ENCODE peak calls at places on chromosomes 16 and 17, in seven cellular contexts. One of them, this sample, is unnamed.

GRCh38 chr16:726438-727290 is at the start of the genes CCDC78 and HAGHL:
- DNase-seq in MM.1S: peak
- DNase-seq in caudate nucleus: peak
- DNase-seq in neuronal stem cell: no peak
- DNase-seq in tibial nerve: no peak
- DNase-seq in ovary: peak
- DNase-seq in K562: peak
- DNase-seq in this sample: peak

GRCh38 chr17:41737680-41738023 is 3.2 kb upstream of the HAP1 start:
- DNase-seq in neuronal stem cell: no peak
- DNase-seq in MM.1S: no peak
- DNase-seq in tibial nerve: no peak
- DNase-seq in caudate nucleus: no peak
- DNase-seq in K562: peak
- DNase-seq in ovary: no peak
- DNase-seq in this sample: no peak

GRCh38 chr16:86293897-86294296 is 216.4 kb upstream of the FOXF1 start:
- DNase-seq in MM.1S: no peak
- DNase-seq in caudate nucleus: no peak
- DNase-seq in neuronal stem cell: no peak
- DNase-seq in tibial nerve: no peak
- DNase-seq in K562: no peak
- DNase-seq in ovary: no peak
- DNase-seq in this sample: no peak

GRCh38 chr17:21295036-21295952 is 10.8 kb downstream of the MAP2K3 start:
- DNase-seq in ovary: no peak
- DNase-seq in tibial nerve: no peak
- DNase-seq in caudate nucleus: no peak
- DNase-seq in K562: no peak
- DNase-seq in MM.1S: no peak
- DNase-seq in neuronal stem cell: no peak
- DNase-seq in this sample: no peak

GRCh38 chr17:39737761-39738567 is at the start of gene GRB7:
- DNase-seq in tibial nerve: no peak
- DNase-seq in ovary: no peak
- DNase-seq in K562: peak
- DNase-seq in MM.1S: peak
- DNase-seq in neuronal stem cell: no peak
- DNase-seq in caudate nucleus: no peak
- DNase-seq in this sample: peak

GRCh38 chr16:85350973-85351372 is 238.7 kb upstream of the CIBAR2 start:
- DNase-seq in ovary: peak
- DNase-seq in tibial nerve: peak
- DNase-seq in caudate nucleus: peak
- DNase-seq in MM.1S: no peak
- DNase-seq in neuronal stem cell: no peak
- DNase-seq in K562: no peak
- DNase-seq in this sample: peak

GRCh38 chr16:86074651-86075487 is 175.9 kb downstream of the IRF8 start:
- DNase-seq in ovary: no peak
- DNase-seq in K562: no peak
- DNase-seq in tibial nerve: no peak
- DNase-seq in neuronal stem cell: peak
- DNase-seq in caudate nucleus: no peak
- DNase-seq in MM.1S: no peak
- DNase-seq in this sample: no peak

GRCh38 chr16:86789621-86790051 is 211.3 kb downstream of the FOXL1 start:
- DNase-seq in caudate nucleus: no peak
- DNase-seq in neuronal stem cell: peak
- DNase-seq in K562: no peak
- DNase-seq in tibial nerve: no peak
- DNase-seq in ovary: no peak
- DNase-seq in MM.1S: no peak
- DNase-seq in this sample: no peak

GRCh38 chr16:88351521-88352101 is 31.1 kb upstream of the ZNF469 start:
- DNase-seq in tibial nerve: no peak
- DNase-seq in K562: no peak
- DNase-seq in caudate nucleus: no peak
- DNase-seq in MM.1S: no peak
- DNase-seq in neuronal stem cell: no peak
- DNase-seq in ovary: no peak
- DNase-seq in this sample: peak

GRCh38 chr17:57605734-57606105 is 139.4 kb downstream of the CCDC182 start:
- DNase-seq in caudate nucleus: no peak
- DNase-seq in tibial nerve: no peak
- DNase-seq in K562: no peak
- DNase-seq in MM.1S: no peak
- DNase-seq in ovary: no peak
- DNase-seq in neuronal stem cell: no peak
- DNase-seq in this sample: no peak

GRCh38 chr17:57603978-57604377 is 141.1 kb downstream of the CCDC182 start:
- DNase-seq in MM.1S: peak
- DNase-seq in K562: no peak
- DNase-seq in tibial nerve: no peak
- DNase-seq in ovary: no peak
- DNase-seq in neuronal stem cell: no peak
- DNase-seq in caudate nucleus: no peak
- DNase-seq in this sample: peak

GRCh38 chr17:57606111-57606875 is 138.8 kb downstream of the CCDC182 start:
- DNase-seq in caudate nucleus: no peak
- DNase-seq in MM.1S: peak
- DNase-seq in tibial nerve: no peak
- DNase-seq in ovary: no peak
- DNase-seq in neuronal stem cell: no peak
- DNase-seq in K562: no peak
- DNase-seq in this sample: no peak

GRCh38 chr17:57603541-57603940 is 141.6 kb downstream of the CCDC182 start:
- DNase-seq in K562: no peak
- DNase-seq in tibial nerve: no peak
- DNase-seq in MM.1S: peak
- DNase-seq in ovary: no peak
- DNase-seq in neuronal stem cell: no peak
- DNase-seq in caudate nucleus: no peak
- DNase-seq in this sample: no peak

DNA sequence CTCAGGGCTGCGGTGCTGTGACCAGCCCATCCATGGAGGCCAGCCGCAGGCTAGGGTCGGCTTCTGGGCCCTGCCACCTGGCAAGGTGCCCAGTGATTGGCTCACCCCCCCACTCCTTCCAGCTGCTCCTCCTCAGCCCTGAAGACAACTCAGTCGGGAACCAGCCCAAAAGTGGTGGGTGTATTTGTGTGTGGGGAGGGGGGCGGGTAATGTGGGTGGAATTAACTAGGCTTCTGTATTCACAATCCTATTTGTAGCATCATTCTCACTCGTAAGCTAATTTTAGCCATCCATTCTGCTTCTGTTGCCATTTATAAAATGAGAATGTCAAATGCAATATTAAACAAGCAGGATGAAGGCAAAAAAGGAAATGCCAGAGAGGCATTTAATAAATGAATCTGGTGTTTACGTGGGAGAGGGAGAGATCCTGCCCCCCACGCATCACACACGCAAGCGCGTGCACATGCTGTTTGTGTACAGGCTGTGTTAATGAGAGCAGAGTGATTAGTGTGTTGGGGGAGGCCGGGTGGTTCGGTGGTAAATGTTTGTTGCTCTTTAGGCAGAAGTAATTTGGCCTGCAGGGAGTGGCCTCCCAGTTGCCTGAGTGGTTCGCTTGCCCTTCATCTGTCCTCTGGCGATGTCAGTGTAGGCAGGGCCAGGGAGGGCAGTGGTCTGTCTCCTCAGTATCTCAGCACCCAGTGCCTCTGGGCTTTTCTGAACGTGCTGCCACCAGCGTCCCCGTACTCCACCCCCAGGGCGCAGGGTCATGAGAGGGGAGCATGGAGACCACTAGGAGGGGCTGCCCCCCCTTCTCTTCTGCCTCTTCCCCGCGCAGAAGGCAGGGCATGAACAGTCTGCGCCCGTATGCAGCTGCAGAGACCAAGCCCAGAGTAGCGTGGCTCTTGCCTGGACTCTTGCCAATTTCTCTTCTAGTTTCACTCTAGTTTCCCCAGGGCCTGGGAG is 140.0 kb downstream of the CCDC182 start:
- DNase-seq in caudate nucleus: peak
- DNase-seq in MM.1S: peak
- DNase-seq in ovary: peak
- DNase-seq in K562: no peak
- DNase-seq in tibial nerve: no peak
- DNase-seq in neuronal stem cell: no peak
- DNase-seq in this sample: peak
- H3K27ac ChIP-seq in caudate nucleus: peak
- H3K27ac ChIP-seq in MM.1S: peak
- H3K27ac ChIP-seq in ovary: peak
- H3K27ac ChIP-seq in K562: no peak
- H3K27ac ChIP-seq in tibial nerve: peak
- H3K27ac ChIP-seq in neuronal stem cell: no peak
- H3K27ac ChIP-seq in this sample: peak

DNA sequence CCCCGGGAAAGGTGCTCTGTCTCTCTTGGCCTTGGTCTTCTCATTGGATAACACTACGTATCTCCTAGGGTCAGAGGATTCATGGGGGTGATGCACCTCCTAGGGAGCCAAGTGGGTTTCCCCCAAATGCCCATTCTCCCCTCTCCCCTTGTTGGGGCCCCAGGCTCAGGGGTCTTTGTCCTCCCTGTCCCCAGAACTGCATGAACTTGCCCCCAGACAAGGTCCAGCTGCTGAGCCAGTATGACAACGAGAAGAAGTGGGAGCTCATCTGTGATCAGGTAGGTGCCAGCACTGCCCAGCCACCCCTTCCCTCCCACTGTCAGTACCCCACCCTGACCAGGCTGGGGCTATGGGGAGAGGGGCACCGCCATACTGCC is 8.7 kb downstream of the FMNL1 start:
- DNase-seq in neuronal stem cell: no peak
- DNase-seq in K562: no peak
- DNase-seq in caudate nucleus: no peak
- DNase-seq in tibial nerve: no peak
- DNase-seq in ovary: no peak
- DNase-seq in MM.1S: no peak
- DNase-seq in this sample: no peak
- H3K27ac ChIP-seq in neuronal stem cell: no peak
- H3K27ac ChIP-seq in K562: no peak
- H3K27ac ChIP-seq in caudate nucleus: no peak
- H3K27ac ChIP-seq in tibial nerve: peak
- H3K27ac ChIP-seq in ovary: no peak
- H3K27ac ChIP-seq in MM.1S: peak
- H3K27ac ChIP-seq in this sample: peak

GRCh38 chr17:44106801-44107200 is 16.6 kb downstream of the HDAC5 start:
- DNase-seq in caudate nucleus: no peak
- DNase-seq in ovary: no peak
- DNase-seq in neuronal stem cell: no peak
- DNase-seq in K562: no peak
- DNase-seq in MM.1S: no peak
- DNase-seq in tibial nerve: no peak
- DNase-seq in this sample: no peak
- H3K27ac ChIP-seq in caudate nucleus: no peak
- H3K27ac ChIP-seq in ovary: no peak
- H3K27ac ChIP-seq in neuronal stem cell: no peak
- H3K27ac ChIP-seq in K562: no peak
- H3K27ac ChIP-seq in MM.1S: no peak
- H3K27ac ChIP-seq in tibial nerve: no peak
- H3K27ac ChIP-seq in this sample: no peak

DNA sequence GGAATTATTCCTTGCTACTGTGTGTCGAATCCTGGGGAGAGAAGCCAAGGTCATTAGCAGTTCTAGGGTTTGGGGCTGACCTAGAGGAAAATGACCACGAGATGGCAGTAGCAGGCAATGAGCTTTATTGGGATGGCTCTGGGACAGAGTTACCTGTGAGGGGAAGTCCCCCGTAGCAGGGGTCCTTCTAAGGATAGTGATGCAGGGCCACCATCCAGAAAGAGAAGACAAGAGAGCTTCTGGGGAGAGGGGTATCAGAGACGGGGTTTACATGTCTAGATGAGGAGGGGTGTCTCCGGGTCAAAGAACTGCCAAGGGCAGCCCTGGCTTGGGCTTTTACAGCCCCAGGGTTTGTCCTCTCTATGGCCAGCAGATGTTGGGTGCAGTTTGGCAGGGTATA is 6.4 kb upstream of the GGT6 start:
- DNase-seq in neuronal stem cell: peak
- DNase-seq in caudate nucleus: no peak
- DNase-seq in K562: peak
- DNase-seq in MM.1S: peak
- DNase-seq in tibial nerve: no peak
- DNase-seq in ovary: no peak
- DNase-seq in this sample: peak
- H3K27ac ChIP-seq in neuronal stem cell: no peak
- H3K27ac ChIP-seq in caudate nucleus: no peak
- H3K27ac ChIP-seq in K562: no peak
- H3K27ac ChIP-seq in MM.1S: no peak
- H3K27ac ChIP-seq in tibial nerve: no peak
- H3K27ac ChIP-seq in ovary: no peak
- H3K27ac ChIP-seq in this sample: no peak

GRCh38 chr16:50574852-50575251 is 26.7 kb downstream of the NKD1 start:
- DNase-seq in K562: no peak
- DNase-seq in caudate nucleus: no peak
- DNase-seq in ovary: no peak
- DNase-seq in MM.1S: no peak
- DNase-seq in tibial nerve: no peak
- DNase-seq in neuronal stem cell: no peak
- DNase-seq in this sample: no peak
- H3K27ac ChIP-seq in K562: no peak
- H3K27ac ChIP-seq in caudate nucleus: no peak
- H3K27ac ChIP-seq in ovary: peak
- H3K27ac ChIP-seq in MM.1S: no peak
- H3K27ac ChIP-seq in tibial nerve: peak
- H3K27ac ChIP-seq in neuronal stem cell: no peak
- H3K27ac ChIP-seq in this sample: no peak

DNA sequence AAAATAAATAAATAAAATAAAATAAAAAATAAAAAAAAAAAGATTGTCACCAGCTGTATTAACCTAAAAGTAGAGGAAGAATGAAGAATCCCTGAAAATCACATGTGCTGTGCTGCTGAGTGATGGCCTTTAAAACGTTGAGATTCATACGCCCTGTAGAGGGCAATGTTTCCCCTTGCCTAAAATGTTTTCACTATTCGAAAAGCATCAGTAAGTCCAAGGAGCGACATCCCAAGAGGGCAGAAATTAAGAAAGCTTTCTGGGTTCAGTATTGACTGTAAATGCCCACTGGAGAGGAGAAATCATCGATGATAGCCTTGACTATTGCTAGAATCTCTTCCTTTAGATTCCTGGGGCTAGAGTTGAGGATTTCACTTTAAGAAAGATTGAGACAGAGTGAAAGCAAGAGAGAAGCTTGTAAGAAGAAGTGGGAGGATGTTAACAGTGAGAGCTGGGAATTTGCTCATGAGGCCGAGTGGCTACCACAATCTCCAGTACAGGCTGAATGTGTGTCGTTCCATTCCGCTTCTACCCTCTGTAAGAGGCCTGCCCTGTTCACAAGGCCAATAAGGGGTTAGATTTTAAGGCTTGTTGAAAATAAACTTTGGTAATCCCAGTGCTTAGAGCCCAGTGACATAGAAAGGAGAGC is 170.8 kb upstream of the FAM20A start:
- DNase-seq in caudate nucleus: peak
- DNase-seq in neuronal stem cell: peak
- DNase-seq in tibial nerve: no peak
- DNase-seq in ovary: no peak
- DNase-seq in MM.1S: peak
- DNase-seq in K562: peak
- DNase-seq in this sample: no peak
- H3K27ac ChIP-seq in caudate nucleus: peak
- H3K27ac ChIP-seq in neuronal stem cell: no peak
- H3K27ac ChIP-seq in tibial nerve: peak
- H3K27ac ChIP-seq in ovary: no peak
- H3K27ac ChIP-seq in MM.1S: no peak
- H3K27ac ChIP-seq in K562: no peak
- H3K27ac ChIP-seq in this sample: peak

This sample was measured in right cardiac atrium.